ENCODE peak calls at places on chromosomes 4 and X, in six cellular contexts. N, Z, H, G, U and I are unnamed samples.

GRCh38 chr4:108774809-108775530 is 12.1 kb upstream of the ETNPPL start:
- DNase-seq in N (no peak), Z (no peak), H (no peak), G (no peak), U (no peak), I (no peak)

GRCh38 chr4:36209941-36210663 is 34.2 kb downstream of the ARAP2 start:
- DNase-seq in N (no peak), Z (no peak), H (no peak), G (no peak), U (no peak), I (no peak)

GRCh38 chr4:15875663-15876460 is 62.7 kb downstream of the FGFBP1 start:
- DNase-seq in N (no peak), Z (no peak), H (no peak), G (no peak), U (no peak), I (no peak)

GRCh38 chrX:46836701-46837542 is at the start of gene RP2:
- DNase-seq in N (peak), Z (peak), H (peak), G (peak), U (peak), I (peak)

GRCh38 chr4:152659806-152660205 is 20.0 kb downstream of the TMEM154 start:
- DNase-seq in N (no peak), Z (no peak), H (no peak), G (no peak), U (no peak), I (no peak)

GRCh38 chrX:20433376-20433775 is 166.7 kb upstream of the RPS6KA3 start:
- DNase-seq in N (no peak), Z (peak), H (no peak), G (no peak), U (no peak), I (no peak)

GRCh38 chr4:140372607-140373327 is 679 bp upstream of the SCOC start:
- DNase-seq in N (peak), Z (peak), H (peak), G (no peak), U (peak), I (no peak)

GRCh38 chr4:114598191-114599121 is at the start of gene UGT8:
- DNase-seq in N (peak), Z (peak), H (peak), G (peak), U (peak), I (peak)

GRCh38 chr4:37762294-37763163 is 64.0 kb upstream of the PGM2 start:
- DNase-seq in N (no peak), Z (peak), H (no peak), G (no peak), U (peak), I (no peak)

GRCh38 chrX:111387470-111387869 is 24.5 kb downstream of the DCX start:
- DNase-seq in N (no peak), Z (no peak), H (no peak), G (no peak), U (no peak), I (no peak)

GRCh38 chr4:184117662-184118199 is 99.9 kb downstream of the ENPP6 start:
- DNase-seq in N (no peak), Z (no peak), H (no peak), G (no peak), U (no peak), I (no peak)

GRCh38 chrX:123745511-123745910 is 12.7 kb upstream of the THOC2 start:
- DNase-seq in N (no peak), Z (no peak), H (no peak), G (no peak), U (no peak), I (no peak)

GRCh38 chr4:133839326-133839725 is 362.3 kb downstream of the PABPC4L start:
- DNase-seq in N (no peak), Z (no peak), H (no peak), G (no peak), U (peak), I (no peak)

GRCh38 chr4:3168029-3168428 is 80.9 kb upstream of the MSANTD1 start:
- DNase-seq in N (no peak), Z (no peak), H (peak), G (no peak), U (peak), I (no peak)

GRCh38 chr4:64729561-64729960 is 320.3 kb upstream of the TECRL start:
- DNase-seq in N (no peak), Z (no peak), H (no peak), G (no peak), U (no peak), I (no peak)

GRCh38 chr4:118989098-118990080 is 100.7 kb downstream of the SYNPO2 start:
- DNase-seq in N (no peak), Z (no peak), H (no peak), G (no peak), U (peak), I (no peak)

GRCh38 chrX:40607381-40607780 is 15.8 kb upstream of the MPC1L start:
- DNase-seq in N (no peak), Z (no peak), H (no peak), G (no peak), U (no peak), I (no peak)

GRCh38 chrX:39309721-39310152 is 508.5 kb downstream of the MID1IP1 start:
- DNase-seq in N (peak), Z (peak), H (no peak), G (no peak), U (no peak), I (no peak)

GRCh38 chr4:6193399-6193798 is 7.0 kb downstream of the JAKMIP1 start:
- DNase-seq in N (no peak), Z (no peak), H (no peak), G (no peak), U (no peak), I (no peak)

GRCh38 chrX:30513284-30513683 is 64.3 kb downstream of the TASL start:
- DNase-seq in N (no peak), Z (no peak), H (peak), G (no peak), U (peak), I (no peak)
- TF ChIP-seq CTCF in N (no peak), Z (peak), H (peak), G (peak), U (peak), I (peak)

DNA sequence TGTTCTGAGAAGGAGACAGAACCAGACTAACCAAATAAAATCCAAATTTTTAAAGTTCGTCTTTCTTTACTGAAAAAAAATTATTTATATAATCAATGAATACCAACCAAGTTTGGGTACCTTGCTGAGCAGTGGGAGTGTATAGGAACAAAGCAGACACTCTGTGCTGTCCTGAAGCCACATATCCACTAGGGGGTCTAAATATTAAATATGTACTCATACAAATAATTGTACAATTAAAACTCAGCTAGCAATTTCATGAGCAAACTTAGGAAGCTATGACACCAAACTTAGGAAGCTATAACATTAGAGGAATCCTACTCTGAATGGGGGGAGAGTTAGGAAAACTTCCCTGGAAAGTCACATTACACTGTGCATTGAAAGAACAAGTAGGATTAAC is 582.0 kb upstream of the EPHA5 start:
- DNase-seq in N (no peak), Z (no peak), H (no peak), G (no peak), U (no peak), I (no peak)
- TF ChIP-seq CTCF in N (no peak), Z (no peak), H (peak), G (peak), U (no peak), I (peak)

DNA sequence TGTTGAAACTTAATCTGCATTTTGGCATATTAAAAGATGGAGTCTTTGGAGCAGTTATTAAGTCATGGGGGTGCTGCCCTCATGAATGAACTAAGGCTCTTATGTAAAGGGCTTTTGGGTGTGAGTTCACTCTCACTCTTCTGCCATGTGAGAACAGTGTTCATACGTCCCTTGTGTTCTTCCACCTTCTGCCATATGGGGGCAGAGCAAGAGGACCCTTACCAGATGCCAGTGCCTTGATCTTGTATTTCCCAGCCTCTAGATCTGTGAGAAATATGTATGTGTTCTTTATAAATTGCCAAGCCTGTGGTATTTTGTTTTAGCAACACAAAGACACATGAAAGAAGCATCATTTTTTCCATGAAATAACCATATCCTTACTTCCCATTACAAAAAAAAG is 213.9 kb downstream of the SPOCK3 start:
- DNase-seq in N (no peak), Z (peak), H (peak), G (peak), U (no peak), I (no peak)
- TF ChIP-seq CTCF in N (no peak), Z (no peak), H (peak), G (no peak), U (peak), I (peak)

DNA sequence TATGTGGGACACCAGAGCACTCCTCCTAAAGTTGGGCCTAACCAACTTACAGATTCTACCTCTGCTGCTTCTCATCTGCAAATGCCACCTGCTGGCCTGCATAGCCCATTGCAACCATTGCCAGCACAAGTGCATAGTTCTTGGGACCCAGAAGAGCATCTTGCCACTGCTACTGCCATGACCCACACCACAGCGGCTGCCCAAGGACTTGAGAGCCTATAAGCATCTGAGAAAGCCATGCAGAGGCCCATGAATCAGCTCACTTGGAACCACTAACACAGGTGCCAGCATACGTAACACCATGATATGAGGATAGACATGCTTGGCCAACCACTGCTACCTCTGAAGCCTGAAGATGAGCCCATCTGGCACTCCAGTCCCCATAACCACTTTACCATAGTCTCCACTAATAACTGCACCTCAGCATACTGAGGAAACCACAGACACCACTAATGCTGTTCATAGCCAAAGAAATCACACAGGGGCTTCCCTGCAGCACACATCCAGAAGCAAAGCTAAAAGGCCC is 258.1 kb upstream of the AGTR2 start:
- DNase-seq in N (no peak), Z (no peak), H (no peak), G (no peak), U (peak), I (no peak)
- TF ChIP-seq CTCF in N (no peak), Z (no peak), H (no peak), G (peak), U (peak), I (peak)